ENCODE peak calls at places on chromosomes 5 and 9, in six cellular contexts. B, A, U, D, S and M are unnamed samples.

GRCh38 chr5:124064956-124065355 is 553.0 kb downstream of the CSNK1G3 start:
- DNase-seq in B (no peak), A (no peak), U (no peak), D (no peak), S (no peak), M (no peak)

GRCh38 chr5:142865631-142866030 is 95.5 kb downstream of the ARHGAP26 start:
- DNase-seq in B (no peak), A (no peak), U (no peak), D (no peak), S (no peak), M (no peak)

GRCh38 chr5:158153508-158153907 is 294.6 kb upstream of the CLINT1 start:
- DNase-seq in B (no peak), A (no peak), U (no peak), D (no peak), S (no peak), M (no peak)

GRCh38 chr5:142871056-142871879 is 101.1 kb downstream of the ARHGAP26 start:
- DNase-seq in B (peak; percentile 89), A (peak; percentile 88), U (no peak), D (peak; percentile 85), S (no peak), M (no peak)

GRCh38 chr5:64869419-64869818 is 100.7 kb downstream of the CWC27 start:
- DNase-seq in B (no peak), A (peak; percentile 57), U (peak; percentile 80), D (no peak), S (peak; percentile 84), M (peak; percentile 59)

GRCh38 chr5:132464155-132464939 is 26.2 kb downstream of the IRF1 start:
- DNase-seq in B (peak; percentile 71), A (peak; percentile 54), U (no peak), D (no peak), S (no peak), M (peak; percentile 51)

GRCh38 chr5:43981556-43981955 is 378.6 kb downstream of the NNT start:
- DNase-seq in B (peak; percentile 46), A (no peak), U (no peak), D (no peak), S (no peak), M (peak; percentile 14)

GRCh38 chr5:56683281-56683680 is 132.1 kb upstream of the MAP3K1 start:
- DNase-seq in B (no peak), A (no peak), U (no peak), D (no peak), S (no peak), M (no peak)

GRCh38 chr9:85484235-85484634 is 257.5 kb downstream of the AGTPBP1 start:
- DNase-seq in B (no peak), A (peak; percentile 6), U (no peak), D (no peak), S (no peak), M (no peak)

GRCh38 chr9:38287420-38287985 is 105.0 kb upstream of the ALDH1B1 start:
- DNase-seq in B (no peak), A (peak; percentile 25), U (no peak), D (no peak), S (no peak), M (no peak)

GRCh38 chr9:131839281-131840084 is 99.6 kb upstream of the RAPGEF1 start:
- DNase-seq in B (no peak), A (peak; percentile 79), U (peak; percentile 73), D (no peak), S (peak; percentile 51), M (no peak)

GRCh38 chr5:68554566-68555279 is 339.2 kb downstream of the PIK3R1 start:
- DNase-seq in B (peak; percentile 92), A (no peak), U (peak; percentile 83), D (peak; percentile 46), S (peak; percentile 69), M (peak; percentile 30)

GRCh38 chr5:103255666-103256065 is 2.9 kb upstream of the MACIR start:
- DNase-seq in B (no peak), A (no peak), U (no peak), D (peak; percentile 67), S (no peak), M (no peak)

GRCh38 chr5:32773944-32774343 is 62.8 kb downstream of the NPR3 start:
- DNase-seq in B (no peak), A (no peak), U (no peak), D (no peak), S (no peak), M (no peak)

GRCh38 chr5:26329562-26330189 is 708.7 kb downstream of the CDH9 start:
- DNase-seq in B (no peak), A (no peak), U (no peak), D (no peak), S (no peak), M (peak; percentile 32)

GRCh38 chr9:19998823-19999455 is 210.1 kb upstream of the SLC24A2 start:
- DNase-seq in B (no peak), A (peak; percentile 67), U (peak; percentile 44), D (no peak), S (no peak), M (no peak)

GRCh38 chr5:90387508-90387907 is 22.0 kb downstream of the CETN3 start:
- DNase-seq in B (no peak), A (no peak), U (no peak), D (no peak), S (no peak), M (no peak)

GRCh38 chr5:100772548-100772947 is 130.5 kb downstream of the ST8SIA4 start:
- DNase-seq in B (no peak), A (no peak), U (no peak), D (no peak), S (no peak), M (peak; percentile 63)

GRCh38 chr5:38443390-38443789 is 113.1 kb downstream of the LIFR start:
- DNase-seq in B (no peak), A (no peak), U (no peak), D (no peak), S (no peak), M (no peak)

GRCh38 chr5:73783823-73784222 is 157.8 kb downstream of the ARHGEF28 start:
- DNase-seq in B (no peak), A (peak; percentile 18), U (peak; percentile 29), D (no peak), S (peak; percentile 42), M (no peak)

GRCh38 chr9:112061152-112061740 is 113.9 kb downstream of the SUSD1 start:
- DNase-seq in B (peak; percentile 82), A (peak; percentile 97), U (peak; percentile 99), D (peak; percentile 68), S (peak; percentile 97), M (no peak)

DNA sequence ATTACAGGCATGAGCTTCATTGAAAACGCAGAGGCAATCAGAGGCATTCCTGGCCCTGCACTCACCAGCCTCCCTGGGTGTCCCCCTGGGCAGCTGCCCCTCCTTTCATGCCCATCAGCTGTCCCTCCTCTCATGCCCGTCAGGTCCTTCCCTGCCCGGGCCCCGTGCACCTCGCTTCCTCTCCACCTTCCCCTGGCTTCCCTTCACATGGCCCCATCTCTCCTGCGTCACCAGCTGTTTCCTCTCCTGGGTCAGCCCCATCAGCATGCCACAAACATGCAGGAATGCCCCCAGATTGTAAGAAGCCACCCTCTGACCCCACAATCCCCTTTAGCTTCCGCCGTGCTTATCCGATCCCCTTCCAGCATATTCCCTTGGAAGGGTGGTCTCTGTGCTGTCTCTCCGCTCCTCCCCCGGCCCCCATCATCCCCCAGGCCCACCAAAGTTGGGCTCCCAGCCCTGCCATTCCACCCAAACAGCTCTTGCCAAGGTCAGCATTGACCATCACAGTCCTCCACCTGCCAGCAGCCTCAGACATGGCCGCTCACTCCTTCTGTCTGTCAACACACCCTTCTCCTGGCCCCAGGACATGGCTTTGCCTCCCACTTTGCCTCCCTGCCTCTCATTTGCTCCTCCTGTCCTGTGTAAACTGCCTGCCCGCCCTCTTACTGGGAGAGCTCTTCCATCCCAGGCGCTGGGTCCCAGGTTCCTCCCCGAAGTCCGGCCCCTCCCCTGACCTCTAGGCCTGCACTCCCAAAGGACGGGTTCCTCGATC is 98.6 kb upstream of the IER5L start:
- DNase-seq in B (peak; percentile 61), A (no peak), U (no peak), D (no peak), S (no peak), M (peak; percentile 11)
- H3K9ac ChIP-seq in B (no peak overlapping the region), A (no peak overlapping the region), U (no peak overlapping the region), D (no peak overlapping the region), S (no peak overlapping the region), M (no peak overlapping the region)

GRCh38 chr5:150052326-150053230 is 33.8 kb downstream of the CSF1R start:
- DNase-seq in B (no peak), A (no peak), U (no peak), D (no peak), S (no peak), M (no peak)
- H3K9ac ChIP-seq in B (no peak overlapping the region), A (no peak overlapping the region), U (peak overlapping the region; percentile 39), D (no peak overlapping the region), S (peak overlapping the region; percentile 5), M (no peak overlapping the region)

GRCh38 chr9:36191290-36191645 is 547 bp downstream of the CLTA start:
- DNase-seq in B (no peak), A (peak; percentile 30), U (no peak), D (peak; percentile 41), S (peak; percentile 22), M (peak; percentile 43)

GRCh38 chr9:36190388-36191289 is at the start of gene CLTA:
- DNase-seq in B (peak; percentile 99), A (peak; percentile 99), U (peak; percentile 98), D (peak; percentile 98), S (peak; percentile 99), M (peak; percentile 98)

GRCh38 chr9:36191696-36192095 is 975 bp downstream of the CLTA start:
- DNase-seq in B (no peak), A (no peak), U (no peak), D (no peak), S (no peak), M (no peak)

GRCh38 chr9:36193049-36193448 is 2.3 kb downstream of the CLTA start:
- DNase-seq in B (no peak), A (no peak), U (no peak), D (no peak), S (peak; percentile 21), M (no peak)

DNA sequence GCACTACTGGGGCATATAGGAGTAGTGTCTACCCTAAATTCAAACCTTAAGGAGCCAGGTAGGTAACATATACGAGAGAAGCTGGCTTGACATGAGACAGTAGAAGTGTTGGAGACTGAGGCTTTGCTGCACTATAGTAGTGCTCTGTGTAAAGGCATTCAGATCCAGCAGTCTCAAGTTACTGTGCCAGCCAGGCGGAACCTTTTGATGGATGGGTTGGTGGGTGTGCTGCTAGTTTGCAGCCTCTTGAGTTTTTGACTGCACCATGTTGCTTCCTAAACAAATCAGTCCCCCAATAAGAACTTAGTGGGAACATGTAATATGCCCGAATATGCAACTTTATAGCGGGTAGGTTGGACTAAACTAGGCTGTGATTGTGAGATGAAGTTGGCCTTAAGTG is 1.5 kb downstream of the CLTA start:
- DNase-seq in B (no peak), A (no peak), U (no peak), D (no peak), S (peak; percentile 32), M (peak; percentile 45)
- H3K9ac ChIP-seq in B (peak overlapping the region; percentile 85), A (peak overlapping the region; percentile 83), U (peak overlapping the region; percentile 93), D (peak overlapping the region; percentile 86), S (no peak overlapping the region), M (peak overlapping the region; percentile 87)

GRCh38 chr9:133274236-133275104 is 531 bp downstream of the ABO start:
- DNase-seq in B (no peak), A (no peak), U (no peak), D (no peak), S (no peak), M (no peak)

GRCh38 chr9:133273819-133274218 is 1.2 kb downstream of the ABO start:
- DNase-seq in B (no peak), A (no peak), U (no peak), D (peak; percentile 63), S (no peak), M (no peak)

GRCh38 chr9:133276001-133276884 is 1.2 kb upstream of the ABO start:
- DNase-seq in B (no peak), A (no peak), U (no peak), D (no peak), S (no peak), M (no peak)

GRCh38 chr9:133275105-133276000 is at the start of gene ABO:
- DNase-seq in B (no peak), A (no peak), U (no peak), D (peak; percentile 61), S (no peak), M (peak; percentile 61)

GRCh38 chr9:133273098-133273497 is 1.9 kb downstream of the ABO start:
- DNase-seq in B (no peak), A (no peak), U (no peak), D (no peak), S (no peak), M (no peak)
- H3K9ac ChIP-seq in B (no peak overlapping the region), A (no peak overlapping the region), U (no peak overlapping the region), D (no peak overlapping the region), S (no peak overlapping the region), M (no peak overlapping the region)